ENCODE peak calls at places on chromosomes 3 and 15, in five cellular contexts. D, Q, X, J and O are unnamed samples.

GRCh38 chr15:87707076-87707475 is 549.5 kb downstream of the NTRK3 start:
- DNase-seq in Q (no peak), J (no peak), X (no peak), D (no peak), O (no peak)

GRCh38 chr15:85318048-85318731 is 62.2 kb upstream of the AKAP13 start:
- DNase-seq in D (no peak), Q (no peak), J (no peak), X (peak), O (peak)

GRCh38 chr3:52194541-52195296 is 3.2 kb upstream of the ALAS1 start:
- DNase-seq in X (no peak), D (no peak), Q (no peak), J (peak), O (no peak)

GRCh38 chr3:183377307-183377959 is 51.0 kb downstream of the MCF2L2 start:
- DNase-seq in Q (no peak), X (no peak), J (no peak), D (no peak), O (no peak)

GRCh38 chr3:108036984-108037741 is 53.7 kb downstream of the CD47 start:
- DNase-seq in J (no peak), X (no peak), D (no peak), Q (no peak), O (peak)

GRCh38 chr3:127615631-127616305 is 13.2 kb upstream of the PODXL2 start:
- DNase-seq in J (no peak), Q (no peak), X (no peak), D (no peak), O (no peak)

GRCh38 chr3:123809597-123809996 is 74.5 kb downstream of the MYLK start:
- DNase-seq in X (no peak), J (no peak), Q (no peak), D (no peak), O (peak)

GRCh38 chr15:88202231-88202630 is 54.3 kb downstream of the NTRK3 start:
- DNase-seq in Q (no peak), D (no peak), J (no peak), X (no peak), O (no peak)

GRCh38 chr3:187919018-187919417 is 173.8 kb upstream of the BCL6 start:
- DNase-seq in Q (no peak), D (no peak), X (peak), J (no peak), O (peak)

GRCh38 chr3:14948609-14949038 is 1.2 kb downstream of the NR2C2 start:
- DNase-seq in Q (no peak), J (no peak), X (no peak), D (no peak), O (peak)

GRCh38 chr15:69602921-69603320 is 150.3 kb downstream of the RPLP1 start:
- DNase-seq in J (no peak), Q (no peak), D (no peak), X (no peak), O (no peak)

GRCh38 chr3:170448530-170449110 is 30.0 kb downstream of the CLDN11 start:
- DNase-seq in X (no peak), D (no peak), J (no peak), Q (no peak), O (no peak)